ENCODE peak calls at places on chromosomes 6 and 20, in five cellular contexts. One of them, this sample, is unnamed.

GRCh38 chr6:123803456-123803861 is 206 bp upstream of the NKAIN2 start:
- DNase-seq in heart left ventricle: no peak
- DNase-seq in tibial artery: no peak
- DNase-seq in left lung: no peak
- DNase-seq in Peyer's patch: no peak
- DNase-seq in this sample: no peak

GRCh38 chr20:22387452-22387851 is 196.9 kb downstream of the FOXA2 start:
- DNase-seq in left lung: no peak
- DNase-seq in Peyer's patch: no peak
- DNase-seq in tibial artery: no peak
- DNase-seq in heart left ventricle: no peak
- DNase-seq in this sample: no peak

GRCh38 chr6:79468116-79468515 is 69.1 kb downstream of the LCA5 start:
- DNase-seq in heart left ventricle: no peak
- DNase-seq in tibial artery: no peak
- DNase-seq in Peyer's patch: no peak
- DNase-seq in left lung: no peak
- DNase-seq in this sample: no peak

GRCh38 chr6:117907600-117908245 is 659 bp downstream of the SLC35F1 start:
- DNase-seq in Peyer's patch: no peak
- DNase-seq in left lung: no peak
- DNase-seq in tibial artery: no peak
- DNase-seq in heart left ventricle: no peak
- DNase-seq in this sample: peak; percentile 15

GRCh38 chr6:129730477-129731165 is 20.6 kb upstream of the ARHGAP18 start:
- DNase-seq in heart left ventricle: no peak
- DNase-seq in Peyer's patch: no peak
- DNase-seq in tibial artery: no peak
- DNase-seq in left lung: no peak
- DNase-seq in this sample: peak; percentile 30

GRCh38 chr6:23841116-23841515 is 284.9 kb upstream of the NRSN1 start:
- DNase-seq in Peyer's patch: no peak
- DNase-seq in heart left ventricle: no peak
- DNase-seq in left lung: no peak
- DNase-seq in tibial artery: no peak
- DNase-seq in this sample: no peak

GRCh38 chr6:41228616-41229015 is 467 bp downstream of the TREML4 start:
- DNase-seq in left lung: no peak
- DNase-seq in heart left ventricle: no peak
- DNase-seq in tibial artery: no peak
- DNase-seq in Peyer's patch: no peak
- DNase-seq in this sample: no peak

GRCh38 chr20:42483694-42484303 is 705.9 kb downstream of the PTPRT start:
- DNase-seq in tibial artery: no peak
- DNase-seq in heart left ventricle: no peak
- DNase-seq in Peyer's patch: no peak
- DNase-seq in left lung: no peak
- DNase-seq in this sample: peak; percentile 57

GRCh38 chr6:15026832-15027231 is 219.0 kb upstream of the JARID2 start:
- DNase-seq in tibial artery: no peak
- DNase-seq in Peyer's patch: no peak
- DNase-seq in left lung: peak; percentile 48
- DNase-seq in heart left ventricle: no peak
- DNase-seq in this sample: peak; percentile 43

GRCh38 chr6:127725821-127726220 is 148.8 kb downstream of the C6orf58 start:
- DNase-seq in tibial artery: no peak
- DNase-seq in left lung: peak; percentile 37
- DNase-seq in Peyer's patch: no peak
- DNase-seq in heart left ventricle: no peak
- DNase-seq in this sample: no peak

GRCh38 chr6:15560713-15561112 is 102.1 kb downstream of the DTNBP1 start:
- DNase-seq in heart left ventricle: no peak
- DNase-seq in tibial artery: no peak
- DNase-seq in left lung: no peak
- DNase-seq in Peyer's patch: no peak
- DNase-seq in this sample: no peak

GRCh38 chr6:106446287-106446885 is 85.9 kb downstream of the CRYBG1 start:
- DNase-seq in left lung: no peak
- DNase-seq in tibial artery: no peak
- DNase-seq in Peyer's patch: no peak
- DNase-seq in heart left ventricle: no peak
- DNase-seq in this sample: no peak

GRCh38 chr6:132728616-132729015 is 14.8 kb upstream of the VNN1 start:
- DNase-seq in Peyer's patch: no peak
- DNase-seq in heart left ventricle: no peak
- DNase-seq in tibial artery: no peak
- DNase-seq in left lung: no peak
- DNase-seq in this sample: no peak

GRCh38 chr20:10216146-10216741 is 2.4 kb upstream of the SNAP25 start:
- DNase-seq in left lung: no peak
- DNase-seq in tibial artery: no peak
- DNase-seq in Peyer's patch: no peak
- DNase-seq in heart left ventricle: no peak
- DNase-seq in this sample: no peak

GRCh38 chr6:17466707-17467106 is 73.3 kb downstream of the CAP2 start:
- DNase-seq in tibial artery: no peak
- DNase-seq in left lung: no peak
- DNase-seq in Peyer's patch: no peak
- DNase-seq in heart left ventricle: no peak
- DNase-seq in this sample: no peak

GRCh38 chr6:168827484-168827883 is 386.5 kb downstream of the SMOC2 start:
- DNase-seq in heart left ventricle: no peak
- DNase-seq in Peyer's patch: no peak
- DNase-seq in left lung: no peak
- DNase-seq in tibial artery: no peak
- DNase-seq in this sample: no peak

GRCh38 chr6:83151114-83151513 is 42.0 kb downstream of the PGM3 start:
- DNase-seq in Peyer's patch: no peak
- DNase-seq in left lung: no peak
- DNase-seq in tibial artery: no peak
- DNase-seq in heart left ventricle: no peak
- DNase-seq in this sample: no peak

GRCh38 chr20:18138639-18139583 is 1.2 kb downstream of the KAT14 start:
- DNase-seq in Peyer's patch: no peak
- DNase-seq in tibial artery: no peak
- DNase-seq in left lung: no peak
- DNase-seq in heart left ventricle: no peak
- DNase-seq in this sample: no peak

GRCh38 chr6:16544006-16544405 is 217.3 kb downstream of the ATXN1 start:
- DNase-seq in Peyer's patch: no peak
- DNase-seq in tibial artery: peak; percentile 71
- DNase-seq in heart left ventricle: peak; percentile 86
- DNase-seq in left lung: no peak
- DNase-seq in this sample: no peak

GRCh38 chr20:7637184-7637583 is 303.1 kb downstream of the HAO1 start:
- DNase-seq in heart left ventricle: no peak
- DNase-seq in Peyer's patch: no peak
- DNase-seq in left lung: no peak
- DNase-seq in tibial artery: no peak
- DNase-seq in this sample: no peak

GRCh38 chr6:75818061-75818855 is 69.2 kb downstream of the MYO6 start:
- DNase-seq in left lung: no peak
- DNase-seq in Peyer's patch: no peak
- DNase-seq in heart left ventricle: no peak
- DNase-seq in tibial artery: no peak
- DNase-seq in this sample: no peak

GRCh38 chr6:154319231-154319858 is 37.3 kb downstream of the IPCEF1 start:
- DNase-seq in Peyer's patch: no peak
- DNase-seq in heart left ventricle: no peak
- DNase-seq in left lung: no peak
- DNase-seq in tibial artery: no peak
- DNase-seq in this sample: no peak

GRCh38 chr20:1900321-1900791 is 5.1 kb downstream of the SIRPA start:
- DNase-seq in tibial artery: peak; percentile 72
- DNase-seq in heart left ventricle: peak; percentile 61
- DNase-seq in Peyer's patch: peak; percentile 27
- DNase-seq in left lung: peak; percentile 50
- DNase-seq in this sample: peak; percentile 37

GRCh38 chr6:170087946-170088348 is 202.9 kb downstream of the DLL1 start:
- DNase-seq in Peyer's patch: peak; percentile 55
- DNase-seq in left lung: peak; percentile 43
- DNase-seq in heart left ventricle: no peak
- DNase-seq in tibial artery: peak; percentile 68
- DNase-seq in this sample: peak; percentile 48
- H3K9me3 ChIP-seq in Peyer's patch: no peaks in the 10 kb centered on the region
- H3K9me3 ChIP-seq in left lung: no peaks in the 10 kb centered on the region
- H3K9me3 ChIP-seq in heart left ventricle: no peaks in the 10 kb centered on the region
- H3K9me3 ChIP-seq in tibial artery: no peaks in the 10 kb centered on the region
- H3K9me3 ChIP-seq in this sample: no peaks in the 10 kb centered on the region

DNA sequence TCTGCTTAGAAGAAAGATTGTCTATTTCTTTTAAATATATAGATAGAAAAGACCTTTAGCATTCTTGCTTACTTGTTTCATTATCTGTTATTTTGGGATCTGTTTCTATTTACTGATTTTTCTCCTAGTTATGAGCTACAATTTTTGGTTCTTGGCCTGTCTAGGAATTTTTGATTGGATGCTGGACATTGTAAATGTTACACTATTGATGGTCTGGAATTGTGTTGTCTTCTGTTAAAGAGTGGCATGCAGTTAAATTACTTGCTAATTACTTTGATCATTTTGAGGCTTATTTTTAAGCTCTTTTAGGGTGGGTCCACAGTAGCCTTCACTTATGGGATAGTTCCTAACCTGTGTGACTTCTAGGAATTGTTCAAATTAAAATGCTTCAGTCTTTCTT is 66.4 kb upstream of the NNAT start:
- DNase-seq in heart left ventricle: no peak
- DNase-seq in tibial artery: no peak
- DNase-seq in left lung: no peak
- DNase-seq in Peyer's patch: no peak
- DNase-seq in this sample: no peak
- H3K9me3 ChIP-seq in heart left ventricle: peaks cover 12% of the 10 kb centered on the region
- H3K9me3 ChIP-seq in tibial artery: peaks cover 15% of the 10 kb centered on the region
- H3K9me3 ChIP-seq in left lung: peaks cover 43% of the 10 kb centered on the region
- H3K9me3 ChIP-seq in Peyer's patch: no peaks in the 10 kb centered on the region
- H3K9me3 ChIP-seq in this sample: no peaks in the 10 kb centered on the region

GRCh38 chr20:31256959-31257358 is 505 bp upstream of the DEFB115 start:
- DNase-seq in left lung: no peak
- DNase-seq in tibial artery: no peak
- DNase-seq in Peyer's patch: no peak
- DNase-seq in heart left ventricle: no peak
- DNase-seq in this sample: no peak
- H3K9me3 ChIP-seq in left lung: no peaks in the 10 kb centered on the region
- H3K9me3 ChIP-seq in tibial artery: no peaks in the 10 kb centered on the region
- H3K9me3 ChIP-seq in Peyer's patch: no peaks in the 10 kb centered on the region
- H3K9me3 ChIP-seq in heart left ventricle: no peaks in the 10 kb centered on the region
- H3K9me3 ChIP-seq in this sample: no peaks in the 10 kb centered on the region

GRCh38 chr6:45138765-45139164 is 189.4 kb upstream of the RUNX2 start:
- DNase-seq in tibial artery: no peak
- DNase-seq in Peyer's patch: no peak
- DNase-seq in left lung: no peak
- DNase-seq in heart left ventricle: no peak
- DNase-seq in this sample: no peak
- H3K9me3 ChIP-seq in tibial artery: peaks cover 5% of the 10 kb centered on the region
- H3K9me3 ChIP-seq in Peyer's patch: peaks cover 11% of the 10 kb centered on the region
- H3K9me3 ChIP-seq in left lung: peaks cover 29% of the 10 kb centered on the region
- H3K9me3 ChIP-seq in heart left ventricle: peaks cover 17% of the 10 kb centered on the region
- H3K9me3 ChIP-seq in this sample: no peaks in the 10 kb centered on the region

GRCh38 chr20:60428651-60429050 is 470.4 kb downstream of the CDH26 start:
- DNase-seq in heart left ventricle: no peak
- DNase-seq in left lung: no peak
- DNase-seq in tibial artery: no peak
- DNase-seq in Peyer's patch: no peak
- DNase-seq in this sample: no peak
- H3K9me3 ChIP-seq in heart left ventricle: no peaks in the 10 kb centered on the region
- H3K9me3 ChIP-seq in left lung: no peaks in the 10 kb centered on the region
- H3K9me3 ChIP-seq in tibial artery: no peaks in the 10 kb centered on the region
- H3K9me3 ChIP-seq in Peyer's patch: no peaks in the 10 kb centered on the region
- H3K9me3 ChIP-seq in this sample: no peaks in the 10 kb centered on the region

This sample was measured in pancreas.